ENCODE peak calls at places on chromosomes 2 and 18, in five cellular contexts. R, H, A, B and T are unnamed samples. For H3K9me3 and H3K4me1, the result is how much of the 10 kb centered on the place peaks cover.

GRCh38 chr2:118442949-118443348 is 354.7 kb downstream of the INSIG2 start:
- DNase-seq in B (no peak), H (no peak), A (no peak), R (no peak), T (no peak)

GRCh38 chr18:13120967-13121586 is 97.5 kb upstream of the LDLRAD4 start:
- DNase-seq in H (no peak), A (peak), B (no peak), R (no peak), T (peak)

GRCh38 chr2:74549685-74549971 is 4.1 kb downstream of the LOXL3 start:
- DNase-seq in A (no peak), H (no peak), B (no peak), R (no peak), T (no peak)

GRCh38 chr18:8835556-8835955 is 130.2 kb downstream of the MTCL1 start:
- DNase-seq in B (no peak), A (peak), H (no peak), R (no peak), T (no peak)

GRCh38 chr18:60413944-60414547 is 41.5 kb upstream of the MC4R start:
- DNase-seq in R (no peak), A (no peak), H (no peak), B (no peak), T (peak)

GRCh38 chr2:42138163-42139016 is 30.8 kb upstream of the EML4 start:
- DNase-seq in B (no peak), R (no peak), A (peak), H (no peak), T (peak)

GRCh38 chr2:164937864-164938401 is 17.4 kb downstream of the SLC38A11 start:
- DNase-seq in A (no peak), B (no peak), R (no peak), H (no peak), T (no peak)

GRCh38 chr2:179438653-179439052 is 174.0 kb upstream of the SESTD1 start:
- DNase-seq in B (no peak), A (no peak), H (no peak), R (no peak), T (no peak)

GRCh38 chr2:75199428-75200011 is at the start of gene TACR1:
- DNase-seq in A (peak), R (peak), B (peak), H (peak), T (peak)

GRCh38 chr18:23228102-23229051 is 93.1 kb downstream of the CABLES1 start:
- DNase-seq in H (no peak), A (peak), R (no peak), B (peak), T (no peak)

GRCh38 chr2:32422133-32422532 is 65.3 kb downstream of the BIRC6 start:
- DNase-seq in R (no peak), B (no peak), H (no peak), A (no peak), T (no peak)

GRCh38 chr2:218837495-218837894 is 5.9 kb upstream of the PRKAG3 start:
- DNase-seq in B (no peak), R (no peak), H (no peak), A (no peak), T (no peak)

GRCh38 chr2:108833219-108833618 is 46.6 kb downstream of the CCDC138 start:
- DNase-seq in R (no peak), H (no peak), A (no peak), B (no peak), T (no peak)

GRCh38 chr2:224691563-224691962 is 24.6 kb downstream of the CCDC195 start:
- DNase-seq in A (no peak), H (no peak), R (no peak), B (no peak), T (no peak)

GRCh38 chr2:206800501-206801416 is 35.4 kb downstream of the FASTKD2 start:
- DNase-seq in H (peak), R (no peak), B (peak), A (peak), T (peak)

GRCh38 chr18:24514439-24514838 is 54.0 kb downstream of the HRH4 start:
- DNase-seq in R (no peak), A (peak), B (no peak), H (no peak), T (no peak)

GRCh38 chr2:11681722-11682589 is 12.0 kb upstream of the NTSR2 start:
- DNase-seq in A (no peak), H (no peak), B (no peak), R (peak), T (peak)

GRCh38 chr2:95272781-95273180 is 1.5 kb upstream of the PROM2 start:
- DNase-seq in A (no peak), B (no peak), H (no peak), R (no peak), T (peak)

GRCh38 chr2:220465700-220466099 is 838.3 kb downstream of the SLC4A3 start:
- DNase-seq in R (no peak), A (peak), H (no peak), B (no peak), T (no peak)

GRCh38 chr2:230054079-230054478 is 14.6 kb downstream of the SLC16A14 start:
- DNase-seq in R (no peak), B (no peak), A (peak), H (no peak), T (no peak)

GRCh38 chr2:134327367-134327766 is 73.5 kb downstream of the MGAT5 start:
- DNase-seq in R (no peak), A (no peak), B (no peak), H (no peak), T (no peak)

GRCh38 chr2:86368181-86368824 is 30.9 kb upstream of the REEP1 start:
- DNase-seq in R (peak), B (peak), A (peak), H (peak), T (peak)

GRCh38 chr18:60693426-60693825 is 320.9 kb upstream of the MC4R start:
- DNase-seq in R (no peak), H (no peak), A (peak), B (no peak), T (no peak)

GRCh38 chr2:238171575-238172187 is 12.9 kb downstream of the ERFE start:
- DNase-seq in A (no peak), B (no peak), R (no peak), H (no peak), T (no peak)

GRCh38 chr2:68756178-68756577 is 21.6 kb downstream of the ARHGAP25 start:
- DNase-seq in H (no peak), B (no peak), R (no peak), A (no peak), T (no peak)

GRCh38 chr2:5070257-5070656 is 621.9 kb upstream of the SOX11 start:
- DNase-seq in B (no peak), R (no peak), H (no peak), A (no peak), T (no peak)

GRCh38 chr2:109199790-109200189 is 70.8 kb downstream of the SH3RF3 start:
- DNase-seq in H (no peak), B (no peak), A (no peak), R (no peak), T (no peak)

GRCh38 chr2:40935349-40935748 is 483.5 kb upstream of the SLC8A1 start:
- DNase-seq in H (no peak), R (no peak), B (no peak), A (no peak), T (no peak)

GRCh38 chr18:2653467-2653866 is 2.1 kb upstream of the SMCHD1 start:
- DNase-seq in A (no peak), B (no peak), H (no peak), R (no peak), T (no peak)

GRCh38 chr18:79068299-79068945 is 772 bp upstream of the ATP9B start:
- DNase-seq in H (no peak), A (peak), R (no peak), B (no peak), T (peak)

GRCh38 chr18:5467666-5468065 is 76.1 kb downstream of the EPB41L3 start:
- DNase-seq in H (no peak), A (no peak), B (no peak), R (no peak), T (no peak)

GRCh38 chr2:222301296-222301997 is 2.6 kb upstream of the PAX3 start:
- DNase-seq in A (no peak), B (no peak), H (no peak), R (no peak), T (no peak)
- H3K9me3 ChIP-seq in A (under half), B (under half), H (under half), R (under half), T (under half)

GRCh38 chr2:6913415-6914157 is 3.6 kb upstream of the RNF144A start:
- DNase-seq in B (no peak), A (no peak), H (no peak), R (no peak), T (no peak)
- H3K4me1 ChIP-seq in B (under half), A (under half), H (under half), R (under half), T (under half)

GRCh38 chr18:14943967-14944636 is 196.1 kb downstream of the ANKRD30B start:
- DNase-seq in R (no peak), H (no peak), B (no peak), A (no peak), T (no peak)
- H3K9me3 ChIP-seq in R (under half), H (under half), B (under half), A (under half), T (under half)

GRCh38 chr2:170963386-170963785 is 34.3 kb downstream of the GORASP2 start:
- DNase-seq in B (no peak), H (no peak), A (no peak), R (no peak), T (no peak)
- H3K4me1 ChIP-seq in B (under half), H (under half), A (under half), R (under half), T (under half)

DNA sequence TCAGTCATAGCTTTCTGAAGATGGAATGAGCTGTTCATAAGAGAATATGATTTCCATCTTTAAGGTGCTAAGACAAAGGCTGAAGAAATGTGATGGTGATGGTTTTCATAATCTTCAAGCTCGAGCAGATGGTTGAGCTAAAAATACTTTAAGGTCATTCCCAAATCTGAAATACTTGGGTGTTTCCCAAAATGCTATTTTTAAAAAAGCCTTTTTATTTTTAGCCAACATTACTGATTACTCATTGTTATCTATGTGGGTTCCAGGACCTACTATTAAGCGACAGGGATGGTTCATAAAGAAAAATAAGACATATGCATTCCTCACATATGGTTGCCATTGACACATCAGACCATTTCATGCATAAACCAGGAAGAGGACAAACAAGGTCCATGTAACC is 298.4 kb downstream of the PLCL1 start:
- DNase-seq in B (no peak), R (no peak), A (no peak), H (no peak), T (no peak)
- H3K9me3 ChIP-seq in B (under half), R (under half), A (under half), H (under half), T (under half)